ENCODE peak calls at places on chromosomes 1 and 21, in five cellular contexts. T is psoas muscle, M is OCI-LY7, Y is heart left ventricle, D is right cardiac atrium. O is an unnamed sample.

GRCh38 chr21:41612674-41613250 is 104.8 kb upstream of the TMPRSS2 start:
- DNase-seq in D (peak), M (peak), T (peak), Y (peak), O (peak)

GRCh38 chr1:27862671-27863551 is 9.4 kb upstream of the THEMIS2 start:
- DNase-seq in M (peak), D (no peak), Y (peak), T (peak), O (peak)

GRCh38 chr1:93594603-93594880 is 87.1 kb downstream of the BCAR3 start:
- DNase-seq in T (no peak), D (no peak), M (no peak), Y (no peak), O (no peak)

GRCh38 chr1:6347641-6348487 is 45.7 kb downstream of the ACOT7 start:
- DNase-seq in D (peak), M (peak), Y (no peak), T (no peak), O (no peak)

GRCh38 chr21:38310619-38311018 is 53.8 kb downstream of the KCNJ15 start:
- DNase-seq in M (no peak), T (no peak), D (no peak), Y (no peak), O (no peak)

GRCh38 chr1:24085546-24085945 is 26.4 kb downstream of the MYOM3 start:
- DNase-seq in M (no peak), T (no peak), D (no peak), Y (no peak), O (no peak)

GRCh38 chr21:33136898-33137502 is 67.1 kb downstream of the OLIG1 start:
- DNase-seq in Y (no peak), D (no peak), M (no peak), T (no peak), O (no peak)

GRCh38 chr1:221174598-221174997 is 295.4 kb downstream of the HLX start:
- DNase-seq in T (peak), M (no peak), Y (peak), D (peak), O (no peak)

GRCh38 chr1:30191154-30191702 is 532.2 kb downstream of the MATN1 start:
- DNase-seq in T (peak), Y (no peak), D (peak), M (peak), O (no peak)

GRCh38 chr1:202821467-202821866 is 10.7 kb downstream of the PCAT6 start:
- DNase-seq in T (no peak), M (no peak), D (no peak), Y (no peak), O (no peak)

GRCh38 chr21:34887729-34888568 is 161.2 kb downstream of the RUNX1 start:
- DNase-seq in D (peak), T (peak), Y (peak), M (peak), O (peak)

GRCh38 chr1:17539526-17540254 is at the start of gene ARHGEF10L:
- DNase-seq in Y (peak), M (no peak), T (peak), D (peak), O (no peak)

GRCh38 chr1:86833461-86834215 is 80.3 kb downstream of the SELENOF start:
- DNase-seq in M (peak), Y (peak), T (peak), D (peak), O (peak)

GRCh38 chr1:209830722-209831121 is 3.0 kb downstream of the UTP25 start:
- DNase-seq in T (no peak), Y (no peak), M (no peak), D (no peak), O (no peak)

GRCh38 chr1:181087400-181087901 is 1.0 kb upstream of the IER5 start:
- DNase-seq in D (no peak), M (peak), T (no peak), Y (no peak), O (no peak)

GRCh38 chr1:1703796-1704195 is 11.2 kb upstream of the SLC35E2B start:
- DNase-seq in T (peak), D (no peak), M (no peak), Y (no peak), O (no peak)

GRCh38 chr1:31639543-31639942 is 5.1 kb downstream of the PEF1 start:
- DNase-seq in T (no peak), Y (no peak), D (peak), M (no peak), O (no peak)

GRCh38 chr1:67542747-67543146 is 112.5 kb upstream of the SERBP1 start:
- DNase-seq in M (no peak), D (no peak), Y (no peak), T (no peak), O (no peak)

GRCh38 chr1:222896630-222897526 is 82.0 kb downstream of the DISP1 start:
- DNase-seq in T (no peak), M (no peak), D (no peak), Y (no peak), O (no peak)

GRCh38 chr1:248622491-248623106 is 12.3 kb downstream of the OR2T11 start:
- DNase-seq in T (no peak), Y (no peak), M (peak), D (no peak), O (no peak)

GRCh38 chr1:225693085-225693698 is 40.3 kb upstream of the ENAH start:
- DNase-seq in T (no peak), M (no peak), Y (no peak), D (no peak), O (no peak)

GRCh38 chr1:225694151-225694603 is 41.3 kb upstream of the ENAH start:
- DNase-seq in T (no peak), Y (peak), M (no peak), D (peak), O (no peak)

GRCh38 chr1:225692517-225692879 is 39.6 kb upstream of the ENAH start:
- DNase-seq in T (no peak), Y (no peak), M (no peak), D (no peak), O (no peak)

GRCh38 chr1:225697437-225697836 is 44.5 kb upstream of the ENAH start:
- DNase-seq in M (no peak), D (peak), Y (peak), T (peak), O (no peak)

DNA sequence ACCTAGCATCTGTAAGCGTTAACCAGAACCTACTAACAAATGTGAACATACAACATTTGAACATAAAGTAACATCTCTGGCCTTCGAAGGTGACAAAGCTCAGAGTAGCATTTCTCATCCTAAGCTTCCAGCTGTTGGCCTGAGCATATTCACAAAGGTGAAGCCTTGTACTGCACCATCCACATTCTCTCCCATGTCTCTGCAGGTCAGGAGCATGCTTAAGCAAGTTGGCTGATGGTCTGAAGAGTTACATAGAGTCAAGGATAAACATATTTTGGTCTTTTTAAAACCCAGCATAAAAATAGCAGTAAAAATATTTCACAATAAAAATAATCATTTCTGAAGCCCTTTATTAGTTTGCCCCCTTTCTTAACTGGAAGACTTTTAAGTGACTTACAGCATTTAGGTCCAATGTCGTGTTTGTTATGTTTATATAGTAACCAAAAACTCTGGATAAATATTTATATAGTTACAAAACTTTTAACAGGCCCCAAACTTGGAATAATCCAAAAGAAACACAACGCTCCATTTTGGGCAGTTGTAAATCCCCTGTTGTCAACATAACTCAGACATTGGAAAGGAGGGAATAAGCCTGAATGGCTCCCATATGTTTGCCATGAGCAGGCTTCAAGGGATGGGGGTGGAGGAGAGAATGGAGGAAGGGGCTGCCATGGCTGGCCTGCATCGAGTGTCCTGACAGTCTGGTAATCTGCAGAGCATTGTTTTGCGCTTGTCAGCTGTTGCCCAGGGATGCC is 42.8 kb upstream of the ENAH start:
- DNase-seq in Y (no peak), T (no peak), D (no peak), M (no peak), O (no peak)
- H3K27ac ChIP-seq in Y (no peak), T (peak), D (peak), M (no peak), O (peak)

DNA sequence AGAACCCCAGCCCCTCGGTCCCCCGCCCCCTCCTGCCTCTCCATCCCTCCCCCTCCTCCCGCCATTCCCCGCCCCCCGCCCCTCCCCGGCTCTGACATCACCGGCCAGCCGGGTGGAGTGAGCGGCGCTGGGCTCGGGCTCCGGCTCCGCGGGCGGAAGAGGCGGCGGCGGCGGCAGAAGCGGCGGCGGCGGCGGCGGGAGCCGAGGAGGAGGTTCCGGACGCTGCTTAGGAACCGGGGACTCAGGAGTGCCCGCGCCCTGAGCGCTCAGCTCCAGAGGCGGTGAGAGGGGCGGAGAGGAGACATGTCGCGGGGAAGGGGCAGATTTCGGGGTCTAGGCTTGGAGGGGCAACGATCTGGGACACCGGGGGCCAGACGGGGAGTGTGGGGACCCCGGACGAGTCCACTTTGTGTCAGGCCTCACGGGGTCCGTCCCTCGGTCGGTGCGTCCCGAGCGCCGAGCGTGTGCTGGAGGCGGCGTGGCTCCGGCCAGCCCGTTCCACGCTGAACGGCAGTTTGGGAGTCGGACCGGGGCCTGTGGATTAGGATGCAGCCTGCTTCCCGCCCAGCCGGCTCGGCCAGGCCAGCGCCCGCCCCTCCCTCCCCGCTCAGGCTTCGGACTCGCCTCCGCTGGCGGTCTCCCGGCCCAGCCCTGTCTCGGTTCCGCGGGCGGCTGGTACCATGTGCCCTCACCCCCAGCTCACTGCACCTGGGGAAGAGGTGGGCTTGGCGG is at the start of gene PEA15:
- DNase-seq in T (peak), D (peak), M (peak), Y (peak), O (peak)
- H3K27ac ChIP-seq in T (peak), D (peak), M (peak), Y (peak), O (peak)

GRCh38 chr1:43834280-43835140 is 99.1 kb upstream of the ARTN start:
- DNase-seq in Y (no peak), M (peak), T (peak), D (peak), O (peak)
- H3K27ac ChIP-seq in Y (no peak), M (peak), T (peak), D (peak), O (peak)

GRCh38 chr1:7987528-7987927 is 26.0 kb downstream of the PARK7 start:
- DNase-seq in D (no peak), Y (no peak), T (no peak), M (no peak), O (no peak)
- H3K27ac ChIP-seq in D (no peak), Y (no peak), T (no peak), M (no peak), O (no peak)

GRCh38 chr1:16281765-16282164 is 44.8 kb upstream of the CPLANE2 start:
- DNase-seq in D (no peak), Y (no peak), T (no peak), M (no peak), O (no peak)
- H3K27ac ChIP-seq in D (no peak), Y (no peak), T (no peak), M (no peak), O (no peak)

DNA sequence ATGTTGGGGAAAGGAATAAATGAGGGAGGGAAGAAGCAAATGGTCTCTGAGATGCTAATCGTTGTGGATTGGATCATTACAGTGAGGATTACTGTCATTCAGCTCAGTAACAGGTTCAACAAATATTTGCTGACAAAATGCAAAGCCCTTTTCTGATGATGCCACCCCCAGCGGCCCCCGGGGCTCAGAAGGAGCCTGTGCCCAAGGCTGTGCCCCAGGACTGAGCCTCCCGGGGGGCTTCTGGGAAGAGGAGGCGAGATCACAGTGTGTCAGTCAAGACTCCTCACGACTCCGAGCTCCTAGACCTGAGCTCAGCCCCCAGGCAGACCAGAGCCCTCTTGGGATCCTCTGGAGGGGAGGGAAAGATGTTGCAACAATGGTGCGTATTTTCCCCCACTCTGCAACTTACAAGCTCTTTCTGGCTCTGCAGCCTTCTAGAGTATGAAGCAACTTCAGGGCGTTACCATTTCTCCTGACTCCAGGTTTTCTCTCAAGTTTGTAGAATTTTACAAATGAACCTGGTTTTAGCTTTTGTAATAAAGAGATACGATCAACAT is 20.8 kb downstream of the EPHA8 start:
- DNase-seq in T (no peak), Y (no peak), M (no peak), D (no peak), O (no peak)
- H3K27ac ChIP-seq in T (no peak), Y (no peak), M (no peak), D (no peak), O (no peak)

O was measured in lower lobe of right lung.